ENCODE peak calls at places on chromosomes 12 and 14, in four cellular contexts. G is fibroblast of lung; M is naive thymus-derived CD4-positive, alpha-beta T cell; P is NCI-H748 treated with DMSO at 0.1 percent for 48 hours. R is an unnamed sample.

GRCh38 chr12:109683316-109683715 is 30.3 kb upstream of the FAM222A start:
- DNase-seq in M (no peak), G (no peak), P (no peak), R (no peak)

GRCh38 chr12:94297325-94297724 is 148.9 kb downstream of the PLXNC1 start:
- DNase-seq in P (no peak), G (no peak), M (no peak), R (no peak)

GRCh38 chr14:105144666-105145380 is 23.8 kb downstream of the JAG2 start:
- DNase-seq in G (no peak), P (no peak), M (no peak), R (peak)

GRCh38 chr14:97802974-97803373 is 1005.8 kb downstream of the VRK1 start:
- DNase-seq in M (no peak), P (no peak), G (no peak), R (no peak)

GRCh38 chr14:59356298-59356697 is 108.9 kb downstream of the GPR135 start:
- DNase-seq in P (no peak), M (no peak), G (no peak), R (no peak)

GRCh38 chr12:57744194-57744776 is 554 bp upstream of the TSPAN31 start:
- DNase-seq in M (no peak), G (peak), P (peak), R (no peak)

GRCh38 chr12:119117936-119118335 is 60.8 kb upstream of the HSPB8 start:
- DNase-seq in P (no peak), G (no peak), M (no peak), R (no peak)

GRCh38 chr14:65826946-65827345 is 414.4 kb downstream of the FUT8 start:
- DNase-seq in M (no peak), G (no peak), P (no peak), R (no peak)

GRCh38 chr14:100317897-100318808 is 5.0 kb upstream of the SLC25A47 start:
- DNase-seq in P (no peak), G (peak), M (peak), R (peak)

GRCh38 chr12:110546339-110546738 is 36.8 kb downstream of the PPTC7 start:
- DNase-seq in M (no peak), G (peak), P (no peak), R (no peak)

GRCh38 chr14:64035143-64035542 is 182.3 kb downstream of the SYNE2 start:
- DNase-seq in G (peak), M (no peak), P (no peak), R (no peak)

GRCh38 chr12:65163755-65164154 is 5.6 kb upstream of the LEMD3 start:
- DNase-seq in G (no peak), P (no peak), M (no peak), R (no peak)

GRCh38 chr12:118760623-118761022 is 220.7 kb upstream of the SRRM4 start:
- DNase-seq in P (no peak), M (no peak), G (no peak), R (no peak)

GRCh38 chr12:132078190-132078589 is 65.9 kb downstream of the DDX51 start:
- DNase-seq in M (no peak), G (peak), P (no peak), R (no peak)

GRCh38 chr12:76641961-76642360 is 82.4 kb upstream of the OSBPL8 start:
- DNase-seq in G (peak), P (no peak), M (no peak), R (no peak)

GRCh38 chr12:60475825-60476224 is 880.0 kb downstream of the SLC16A7 start:
- DNase-seq in G (no peak), M (no peak), P (no peak), R (no peak)

GRCh38 chr14:24342889-24343288 is 3.1 kb upstream of the RIPK3 start:
- DNase-seq in P (no peak), G (no peak), M (no peak), R (no peak)

GRCh38 chr12:67482751-67483661 is 165.5 kb upstream of the DYRK2 start:
- DNase-seq in P (peak), G (peak), M (peak), R (peak)

GRCh38 chr12:90653051-90653450 is 301.9 kb downstream of the CCER1 start:
- DNase-seq in G (peak), M (no peak), P (no peak), R (no peak)

GRCh38 chr12:48157016-48157888 is at the start of gene ASB8:
- DNase-seq in M (peak), G (peak), P (peak), R (peak)

GRCh38 chr14:51453869-51454268 is 197.8 kb upstream of the FRMD6 start:
- DNase-seq in P (no peak), M (no peak), G (no peak), R (no peak)

GRCh38 chr14:41606249-41607118 is at the start of gene LRFN5:
- DNase-seq in M (no peak), G (peak), P (no peak), R (no peak)

GRCh38 chr12:103530352-103530751 is 34.6 kb upstream of the C12orf42 start:
- DNase-seq in P (no peak), G (no peak), M (no peak), R (no peak)

GRCh38 chr14:64363265-64363840 is 24.8 kb upstream of the MTHFD1 start:
- DNase-seq in P (no peak), G (peak), M (no peak), R (no peak)

GRCh38 chr14:54387328-54387727 is 9.5 kb upstream of the CDKN3 start:
- DNase-seq in P (no peak), G (no peak), M (no peak), R (no peak)

GRCh38 chr12:131793623-131794022 is 34.6 kb upstream of the MMP17 start:
- DNase-seq in G (no peak), P (no peak), M (no peak), R (no peak)

R was measured in CD8-positive, alpha-beta memory T cell.